ENCODE peak calls at places on chromosomes 12 and 14, in four cellular contexts. X is H9, H is H1, K is mesendoderm. D is an unnamed sample.

GRCh38 chr14:70171719-70172118 is 17.0 kb downstream of the SLC8A3 start:
- DNase-seq in X (no peak), H (no peak), K (no peak), D (no peak)

GRCh38 chr12:104285740-104286537 is 17.6 kb upstream of the EID3 start:
- DNase-seq in X (no peak), H (no peak), K (peak; percentile 31), D (peak; percentile 70)

GRCh38 chr12:48021485-48022179 is 17.4 kb upstream of the COL2A1 start:
- DNase-seq in X (peak; percentile 96), H (peak; percentile 97), K (peak; percentile 99), D (no peak)

GRCh38 chr12:8780389-8780788 is 42.0 kb upstream of the A2ML1 start:
- DNase-seq in X (peak; percentile 47), H (no peak), K (peak; percentile 86), D (peak; percentile 44)

GRCh38 chr12:50120521-50120920 is 8.5 kb downstream of the COX14 start:
- DNase-seq in X (no peak), H (no peak), K (no peak), D (no peak)

GRCh38 chr12:54932691-54933090 is 51.9 kb downstream of the TESPA1 start:
- DNase-seq in X (no peak), H (no peak), K (no peak), D (no peak)

GRCh38 chr12:49990269-49990668 is 17.5 kb downstream of the AQP6 start:
- DNase-seq in X (no peak), H (no peak), K (no peak), D (peak; percentile 64)

GRCh38 chr12:124646385-124647230 is 79.2 kb upstream of the NCOR2 start:
- DNase-seq in X (no peak), H (no peak), K (no peak), D (no peak)

GRCh38 chr12:100668939-100669536 is 95.6 kb downstream of the GAS2L3 start:
- DNase-seq in X (peak; percentile 89), H (peak; percentile 61), K (peak; percentile 82), D (peak; percentile 61)

GRCh38 chr14:97299661-97300060 is 502.5 kb downstream of the VRK1 start:
- DNase-seq in X (peak; percentile 59), H (no peak), K (peak; percentile 41), D (no peak)

GRCh38 chr12:40127408-40127807 is 21.5 kb upstream of the SLC2A13 start:
- DNase-seq in X (no peak), H (no peak), K (no peak), D (no peak)

GRCh38 chr12:111842556-111843396 is 748 bp downstream of the MAPKAPK5 start:
- DNase-seq in X (no peak), H (no peak), K (peak; percentile 44), D (no peak)

GRCh38 chr14:67999290-67999689 is 179.7 kb downstream of the RAD51B start:
- DNase-seq in X (no peak), H (no peak), K (no peak), D (peak; percentile 78)

GRCh38 chr12:48023386-48023785 is 19.1 kb upstream of the COL2A1 start:
- DNase-seq in X (no peak), H (no peak), K (peak; percentile 65), D (no peak)

GRCh38 chr14:104681689-104682074 is 7.7 kb upstream of the INF2 start:
- DNase-seq in X (peak; percentile 94), H (peak; percentile 82), K (peak; percentile 98), D (peak; percentile 81)

GRCh38 chr14:20998674-20999366 is at the start of gene SLC39A2:
- DNase-seq in X (peak; percentile 75), H (no peak), K (peak; percentile 90), D (peak; percentile 60)

GRCh38 chr14:23483216-23483854 is 13.8 kb downstream of the NGDN start:
- DNase-seq in X (peak; percentile 89), H (no peak), K (peak; percentile 79), D (peak; percentile 13)

GRCh38 chr12:132937476-132937875 is 18.6 kb downstream of the ZNF605 start:
- DNase-seq in X (no peak), H (no peak), K (no peak), D (no peak)

GRCh38 chr14:38442208-38442607 is 186.3 kb upstream of the CLEC14A start:
- DNase-seq in X (no peak), H (no peak), K (peak; percentile 36), D (no peak)

GRCh38 chr12:117155278-117156060 is 34.8 kb downstream of the FBXO21 start:
- DNase-seq in X (peak; percentile 100), H (peak; percentile 99), K (peak; percentile 99), D (peak; percentile 11)

GRCh38 chr12:27549801-27550652 is 26.0 kb downstream of the PPFIBP1 start:
- DNase-seq in X (peak; percentile 50), H (no peak), K (peak; percentile 86), D (peak; percentile 97)

GRCh38 chr12:19779393-19780056 is 340.2 kb downstream of the AEBP2 start:
- DNase-seq in X (peak; percentile 82), H (no peak), K (peak; percentile 65), D (no peak)

GRCh38 chr14:100246136-100246535 is 7.2 kb downstream of the YY1 start:
- DNase-seq in X (no peak), H (no peak), K (no peak), D (no peak)

GRCh38 chr12:67045650-67046049 is 223.5 kb upstream of the CAND1 start:
- DNase-seq in X (no peak), H (no peak), K (no peak), D (no peak)

GRCh38 chr12:100384549-100384916 is 27.7 kb downstream of the SLC17A8 start:
- DNase-seq in X (no peak), H (no peak), K (no peak), D (no peak)

GRCh38 chr12:113201187-113202177 is 16.0 kb downstream of the RITA1 start:
- DNase-seq in X (no peak), H (no peak), K (no peak), D (no peak)

GRCh38 chr14:57754558-57754957 is 111.3 kb downstream of the SLC35F4 start:
- DNase-seq in X (no peak), H (no peak), K (no peak), D (no peak)

GRCh38 chr12:49750027-49750977 is 8.9 kb downstream of the TMBIM6 start:
- DNase-seq in X (no peak), H (no peak), K (peak; percentile 72), D (peak; percentile 80)

GRCh38 chr12:80299219-80299618 is 144.8 kb upstream of the PTPRQ start:
- DNase-seq in X (no peak), H (no peak), K (no peak), D (no peak)

GRCh38 chr12:50050410-50051280 is 6.8 kb upstream of the ASIC1 start:
- DNase-seq in X (peak; percentile 69), H (no peak), K (peak; percentile 89), D (peak; percentile 47)

GRCh38 chr12:109345428-109345827 is 2.3 kb upstream of the MYO1H start:
- DNase-seq in X (no peak), H (no peak), K (no peak), D (no peak)

GRCh38 chr12:93169536-93169935 is 208.2 kb upstream of the NUDT4 start:
- DNase-seq in X (no peak), H (no peak), K (no peak), D (no peak)

GRCh38 chr14:76753799-76754198 is 7.5 kb upstream of the VASH1 start:
- DNase-seq in X (no peak), H (no peak), K (no peak), D (no peak)

GRCh38 chr14:76755610-76756390 is 5.5 kb upstream of the VASH1 start:
- DNase-seq in X (no peak), H (no peak), K (no peak), D (no peak)

GRCh38 chr14:76754586-76754985 is 6.7 kb upstream of the VASH1 start:
- DNase-seq in X (no peak), H (no peak), K (no peak), D (no peak)

GRCh38 chr14:76752744-76753143 is 8.5 kb upstream of the VASH1 start:
- DNase-seq in X (no peak), H (no peak), K (no peak), D (no peak)
- H4K5ac ChIP-seq in X (no peak overlapping the region), H (no peak overlapping the region), K (no peak overlapping the region), D (no peak overlapping the region)

GRCh38 chr14:71383510-71383909 is 476.3 kb downstream of the PCNX1 start:
- DNase-seq in X (no peak), H (no peak), K (no peak), D (no peak)

GRCh38 chr14:71381814-71382213 is 474.6 kb downstream of the PCNX1 start:
- DNase-seq in X (no peak), H (no peak), K (no peak), D (no peak)

GRCh38 chr14:71384007-71384605 is 476.8 kb downstream of the PCNX1 start:
- DNase-seq in X (no peak), H (no peak), K (peak; percentile 37), D (no peak)

GRCh38 chr14:71380271-71380670 is 473.0 kb downstream of the PCNX1 start:
- DNase-seq in X (no peak), H (no peak), K (peak; percentile 93), D (peak; percentile 47)

DNA sequence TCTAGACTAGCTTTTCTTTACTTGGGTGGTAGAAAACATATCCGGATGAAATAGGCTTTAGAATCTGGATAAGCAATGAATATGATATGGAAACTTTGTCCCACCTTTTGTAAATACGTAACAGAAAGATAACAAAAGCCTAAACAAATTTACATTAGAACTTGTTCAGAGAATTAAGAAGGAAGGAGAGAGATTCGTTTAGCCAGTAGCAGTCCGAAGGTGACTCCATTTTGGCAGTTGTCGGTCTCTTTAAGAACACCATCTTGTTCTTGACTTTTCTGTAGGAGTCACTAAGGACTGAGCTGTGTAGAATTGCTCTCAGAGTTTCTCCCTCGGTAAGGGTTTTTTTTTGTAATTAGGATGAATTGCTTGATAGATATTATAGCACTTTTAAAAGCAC is 475.1 kb downstream of the PCNX1 start:
- DNase-seq in X (no peak), H (no peak), K (no peak), D (no peak)
- H4K5ac ChIP-seq in X (no peak overlapping the region), H (no peak overlapping the region), K (no peak overlapping the region), D (peak overlapping the region; percentile 60)

DNA sequence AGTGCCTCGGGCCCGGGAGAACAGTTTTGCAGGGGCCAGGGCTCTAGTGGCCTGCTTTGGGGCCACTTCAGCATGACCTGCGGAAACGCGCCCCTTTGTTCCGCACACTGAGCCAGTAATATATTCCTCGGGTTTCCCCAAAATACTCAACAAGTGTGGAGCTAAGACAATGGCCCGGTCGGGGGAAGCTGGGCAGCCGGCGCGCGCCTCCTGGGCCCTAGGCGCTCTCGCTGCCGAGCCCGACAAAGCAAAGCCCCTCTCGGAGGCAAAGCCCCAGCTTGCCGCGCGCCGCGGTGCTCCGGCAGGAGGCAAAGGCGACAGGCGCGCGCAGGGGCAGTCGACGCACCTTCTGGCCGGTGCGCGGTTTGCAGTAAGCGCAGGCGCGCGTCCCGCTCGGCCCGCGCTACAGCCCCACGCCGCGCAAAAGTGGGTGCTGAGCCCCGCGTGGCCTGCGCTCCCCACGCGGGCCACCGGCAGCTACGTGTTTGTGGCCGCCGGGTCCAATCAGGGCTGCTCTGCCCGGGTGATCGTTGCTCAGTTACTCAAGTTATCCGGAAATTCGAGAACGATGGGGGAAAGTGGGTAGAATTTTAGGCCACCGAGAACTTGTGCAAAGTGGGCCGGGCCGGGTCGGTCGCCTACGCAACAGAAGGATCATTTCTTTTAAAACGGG is 3.2 kb downstream of the RFX4 start:
- DNase-seq in X (peak; percentile 75), H (no peak), K (peak; percentile 77), D (no peak)
- H4K5ac ChIP-seq in X (no peak overlapping the region), H (no peak overlapping the region), K (no peak overlapping the region), D (no peak overlapping the region)

GRCh38 chr14:105844047-105844630 is 317.8 kb downstream of the TMEM121 start:
- DNase-seq in X (peak; percentile 8), H (no peak), K (no peak), D (no peak)

GRCh38 chr14:105841022-105842009 is 314.9 kb downstream of the TMEM121 start:
- DNase-seq in X (peak; percentile 5), H (no peak), K (no peak), D (no peak)

GRCh38 chr14:105843444-105844046 is 317.2 kb downstream of the TMEM121 start:
- DNase-seq in X (peak; percentile 6), H (no peak), K (no peak), D (no peak)

GRCh38 chr14:105840266-105841021 is 314.1 kb downstream of the TMEM121 start:
- DNase-seq in X (peak; percentile 13), H (no peak), K (no peak), D (no peak)

GRCh38 chr14:105842105-105842504 is 315.7 kb downstream of the TMEM121 start:
- DNase-seq in X (no peak), H (no peak), K (no peak), D (no peak)
- H4K5ac ChIP-seq in X (no peak overlapping the region), H (no peak overlapping the region), K (no peak overlapping the region), D (no peak overlapping the region)